ENCODE peak calls at places on chromosome 9, in six cellular contexts. X is H9, S is neuronal stem cell, E is mesendoderm, H is H1, J is mesenchymal stem cell. Z is an unnamed sample.

GRCh38 chr9:21326526-21327139 is 8.6 kb downstream of the KLHL9 start:
- DNase-seq in E (peak), S (peak), X (no peak), J (peak), H (no peak), Z (peak)

GRCh38 chr9:82923410-82924242 is 139.3 kb downstream of the RASEF start:
- DNase-seq in X (no peak), S (no peak), J (no peak), E (no peak), H (no peak), Z (no peak)

GRCh38 chr9:109862452-109862851 is 82.5 kb downstream of the PALM2AKAP2 start:
- DNase-seq in X (no peak), S (no peak), J (no peak), H (no peak), E (peak), Z (no peak)

GRCh38 chr9:93662952-93663572 is 86.7 kb downstream of the PHF2 start:
- DNase-seq in J (no peak), H (no peak), S (no peak), E (no peak), X (no peak), Z (no peak)

GRCh38 chr9:14312721-14313377 is 1.1 kb downstream of the NFIB start:
- DNase-seq in H (peak), X (peak), E (peak), J (peak), S (peak), Z (no peak)

GRCh38 chr9:38690574-38690973 is 29.4 kb downstream of the FAM240B start:
- DNase-seq in X (no peak), H (no peak), S (no peak), E (peak), J (no peak), Z (no peak)

GRCh38 chr9:738209-738915 is 103.1 kb upstream of the DMRT1 start:
- DNase-seq in S (no peak), J (peak), X (no peak), E (no peak), H (no peak), Z (peak)

GRCh38 chr9:20466328-20467008 is 155.8 kb downstream of the MLLT3 start:
- DNase-seq in X (no peak), E (peak), S (no peak), H (no peak), J (no peak), Z (no peak)

GRCh38 chr9:121650220-121651013 is 1.0 kb upstream of the DAB2IP start:
- DNase-seq in E (peak), X (peak), H (peak), J (peak), S (peak), Z (peak)

GRCh38 chr9:100082786-100083185 is 16.0 kb downstream of the ERP44 start:
- DNase-seq in X (no peak), H (no peak), J (no peak), E (no peak), S (no peak), Z (peak)

GRCh38 chr9:134661791-134662142 is 20.2 kb downstream of the COL5A1 start:
- DNase-seq in S (no peak), X (no peak), H (no peak), J (no peak), E (no peak), Z (peak)

GRCh38 chr9:115118471-115119156 is 657 bp upstream of the TNC start:
- DNase-seq in E (peak), H (peak), S (peak), J (peak), X (peak), Z (peak)

GRCh38 chr9:110255417-110256141 is 728 bp downstream of the TXN start:
- DNase-seq in J (peak), X (peak), S (no peak), E (peak), H (peak), Z (peak)

GRCh38 chr9:26565131-26565530 is 327.5 kb downstream of the CAAP1 start:
- DNase-seq in S (no peak), X (no peak), J (no peak), E (no peak), H (no peak), Z (no peak)
- H2BK15ac ChIP-seq in S (no peak), X (no peak), J (no peak), E (no peak), H (no peak), Z (no peak)

GRCh38 chr9:76176176-76176575 is 218.1 kb downstream of the RFK start:
- DNase-seq in X (no peak), S (no peak), J (no peak), H (no peak), E (no peak), Z (no peak)
- H2BK15ac ChIP-seq in X (no peak), S (no peak), J (no peak), H (no peak), E (no peak), Z (no peak)

DNA sequence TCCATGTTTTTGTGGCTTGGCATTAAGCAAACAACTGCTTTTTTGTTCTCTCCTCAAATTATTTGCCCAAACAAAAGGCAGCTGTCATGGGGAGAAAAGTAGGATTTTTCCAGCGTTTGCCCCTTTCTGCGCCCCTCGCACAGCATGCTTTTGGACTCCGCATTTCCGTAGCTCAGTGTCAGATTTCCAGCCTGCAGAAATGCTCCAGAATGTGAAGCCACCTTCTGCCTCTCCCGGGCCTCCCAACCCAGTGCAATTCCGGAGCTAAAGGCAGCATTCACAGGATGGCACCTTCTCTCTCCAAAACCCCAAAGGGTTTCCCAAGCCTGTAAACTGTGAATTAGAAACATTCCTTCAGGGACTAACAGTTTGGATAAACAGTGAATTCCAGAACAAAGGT is 553.4 kb downstream of the CCDC171 start:
- DNase-seq in S (no peak), J (no peak), X (no peak), E (peak), H (no peak), Z (no peak)
- H2BK15ac ChIP-seq in S (no peak), J (no peak), X (no peak), E (no peak), H (no peak), Z (no peak)

DNA sequence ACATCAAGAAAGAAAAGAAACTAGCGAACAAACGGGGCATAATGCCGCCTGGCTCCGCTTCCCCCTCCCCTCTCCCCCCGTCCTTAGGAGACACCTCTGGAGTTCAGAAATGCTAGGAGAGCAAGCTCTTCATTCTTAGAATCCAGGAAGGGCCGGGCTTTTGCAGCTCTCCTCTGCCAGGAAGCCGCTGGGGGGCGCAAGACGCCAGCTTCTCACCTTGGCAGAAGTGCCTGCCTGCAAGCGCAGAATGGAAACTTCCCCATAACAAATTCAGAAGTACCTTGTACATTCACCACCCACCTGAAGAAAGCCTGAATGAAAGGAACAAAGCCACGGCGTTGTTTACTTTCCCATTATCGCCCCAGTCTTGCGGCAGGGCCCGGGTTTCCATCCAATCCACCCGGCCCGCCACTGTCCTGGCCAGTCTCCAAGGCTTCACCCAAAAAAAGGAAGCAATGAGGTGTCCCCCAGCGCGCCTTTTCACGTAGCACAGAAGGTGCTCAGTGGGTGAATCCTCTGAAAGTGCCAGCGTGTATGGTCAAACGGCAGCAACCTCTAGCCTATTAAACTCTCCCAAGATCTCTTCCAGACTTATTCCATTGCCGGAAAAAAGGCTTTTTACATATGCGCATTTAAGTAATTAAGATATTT is 1.7 kb upstream of the GADD45G start:
- DNase-seq in J (peak), H (peak), E (peak), S (peak), X (peak), Z (peak)
- H2BK15ac ChIP-seq in J (no peak), H (no peak), E (no peak), S (no peak), X (no peak), Z (no peak)

GRCh38 chr9:135695036-135695435 is 4.2 kb downstream of the SOHLH1 start:
- DNase-seq in X (no peak), H (no peak), S (no peak), E (no peak), J (no peak), Z (no peak)

GRCh38 chr9:135695642-135696041 is 3.6 kb downstream of the SOHLH1 start:
- DNase-seq in E (no peak), H (no peak), J (no peak), S (no peak), X (no peak), Z (no peak)

GRCh38 chr9:135698236-135698635 is 1.0 kb downstream of the SOHLH1 start:
- DNase-seq in S (no peak), E (no peak), X (no peak), J (no peak), H (no peak), Z (no peak)

GRCh38 chr9:135697226-135697625 is 2.1 kb downstream of the SOHLH1 start:
- DNase-seq in J (no peak), X (no peak), E (no peak), S (no peak), H (no peak), Z (no peak)

DNA sequence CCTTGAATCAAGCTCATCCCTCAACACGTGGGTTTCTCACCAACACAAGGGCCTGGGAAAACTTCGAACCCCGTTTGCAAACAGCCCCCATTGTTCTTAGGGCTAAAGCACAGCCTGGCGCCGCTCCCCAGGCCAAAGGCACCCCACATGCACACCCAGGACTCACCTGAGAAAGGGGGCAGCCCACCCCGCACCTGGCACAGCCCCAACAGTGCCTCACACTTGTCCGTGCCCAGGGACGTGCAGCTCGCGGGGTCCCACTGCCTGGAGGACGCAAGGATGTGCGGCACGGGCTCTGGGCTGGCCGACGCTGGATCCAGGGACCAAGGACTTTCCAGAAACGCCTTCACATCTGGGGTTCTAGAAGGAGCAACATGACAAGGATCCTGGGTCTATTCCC is 2.8 kb downstream of the SOHLH1 start:
- DNase-seq in E (no peak), X (no peak), H (no peak), S (no peak), J (no peak), Z (no peak)
- H2BK15ac ChIP-seq in E (no peak), X (no peak), H (no peak), S (no peak), J (no peak), Z (no peak)

GRCh38 chr9:131485728-131486381 is 16.9 kb upstream of the POMT1 start:
- DNase-seq in E (no peak), J (no peak), H (no peak), S (no peak), X (no peak), Z (no peak)
- H2BK15ac ChIP-seq in E (no peak), J (no peak), H (no peak), S (no peak), X (no peak), Z (no peak)